ENCODE peak calls at places on chromosomes 16 and 17, in five cellular contexts. I is endothelial cell of umbilical vein; G is left lung; X is psoas muscle; B is CD8-positive, alpha-beta T cell. P is an unnamed sample.

GRCh38 chr16:15446901-15447300 is 12.5 kb downstream of the BMERB1 start:
- DNase-seq in B (no peak), I (no peak), X (no peak), G (no peak), P (no peak)

GRCh38 chr16:30429418-30429677 is 482 bp downstream of the DCTPP1 start:
- DNase-seq in G (no peak), I (no peak), B (no peak), X (no peak), P (no peak)

GRCh38 chr16:86089986-86090385 is 191.0 kb downstream of the IRF8 start:
- DNase-seq in G (no peak), B (no peak), I (no peak), X (no peak), P (no peak)

GRCh38 chr17:41199421-41200098 is 9.9 kb downstream of the KRTAP9-1 start:
- DNase-seq in X (no peak), B (no peak), G (no peak), I (no peak), P (no peak)

GRCh38 chr17:58176200-58176599 is 9.4 kb downstream of the OR4D2 start:
- DNase-seq in X (no peak), B (no peak), G (no peak), I (no peak), P (no peak)

GRCh38 chr16:13453325-13453724 is 466.6 kb upstream of the ERCC4 start:
- DNase-seq in I (no peak), G (no peak), X (no peak), B (no peak), P (no peak)

GRCh38 chr17:40111221-40112128 is 10.3 kb upstream of the MSL1 start:
- DNase-seq in I (peak; percentile 97), G (no peak), X (peak; percentile 92), B (peak; percentile 42), P (peak; percentile 83)

GRCh38 chr17:56351675-56352074 is 198.4 kb downstream of the ANKFN1 start:
- DNase-seq in X (no peak), I (peak; percentile 61), B (no peak), G (no peak), P (no peak)

GRCh38 chr17:83103200-83103937 is 24.0 kb downstream of the METRNL start:
- DNase-seq in X (no peak), G (no peak), I (peak; percentile 62), B (no peak), P (no peak)

GRCh38 chr17:66542183-66542966 is 240.0 kb downstream of the PRKCA start:
- DNase-seq in B (no peak), X (no peak), I (no peak), G (no peak), P (no peak)

GRCh38 chr17:21817791-21818364 is 125.6 kb downstream of the KCNJ18 start:
- DNase-seq in B (no peak), G (peak; percentile 45), I (no peak), X (no peak), P (no peak)

GRCh38 chr17:44792276-44792675 is 33.5 kb downstream of the ADAM11 start:
- DNase-seq in I (no peak), G (no peak), B (no peak), X (no peak), P (no peak)

GRCh38 chr16:66228791-66229190 is 137.7 kb upstream of the CDH5 start:
- DNase-seq in I (no peak), B (no peak), G (no peak), X (no peak), P (no peak)

GRCh38 chr16:24825696-24826095 is 20.1 kb upstream of the SLC5A11 start:
- DNase-seq in X (no peak), I (no peak), G (no peak), B (no peak), P (peak; percentile 27)

GRCh38 chr17:75271955-75272847 is 1.2 kb upstream of the MIF4GD start:
- DNase-seq in X (peak; percentile 43), B (no peak), G (no peak), I (no peak), P (no peak)

GRCh38 chr17:491086-492014 is 138.7 kb upstream of the RPH3AL start:
- DNase-seq in X (peak; percentile 73), B (no peak), I (peak; percentile 42), G (peak; percentile 89), P (no peak)

GRCh38 chr17:40517286-40517662 is 15.9 kb upstream of the TNS4 start:
- DNase-seq in I (no peak), X (no peak), G (no peak), B (no peak), P (no peak)

GRCh38 chr17:78664476-78665384 is 87.5 kb upstream of the DNAH17 start:
- DNase-seq in B (no peak), G (no peak), I (peak; percentile 73), X (no peak), P (no peak)

GRCh38 chr17:54536306-54536705 is 364.3 kb upstream of the TOM1L1 start:
- DNase-seq in X (no peak), I (no peak), B (no peak), G (no peak), P (no peak)

GRCh38 chr17:79834575-79835469 is 4.4 kb downstream of the CBX4 start:
- DNase-seq in G (peak; percentile 84), X (peak; percentile 27), B (no peak), I (no peak), P (no peak)

GRCh38 chr16:24950275-24950674 is 64.9 kb downstream of the ARHGAP17 start:
- DNase-seq in G (no peak), X (no peak), I (no peak), B (no peak), P (no peak)

GRCh38 chr16:85134076-85134793 is 22.0 kb upstream of the CIBAR2 start:
- DNase-seq in I (no peak), G (no peak), X (no peak), B (no peak), P (no peak)

GRCh38 chr16:87185313-87185712 is 131.9 kb downstream of the C16orf95 start:
- DNase-seq in B (no peak), G (no peak), X (no peak), I (no peak), P (no peak)

GRCh38 chr17:15922586-15922985 is 22.3 kb upstream of the ADORA2B start:
- DNase-seq in B (no peak), I (no peak), X (no peak), G (no peak), P (no peak)

GRCh38 chr16:4729876-4730275 is 4.2 kb downstream of the ANKS3 start:
- DNase-seq in B (no peak), X (no peak), G (no peak), I (no peak), P (no peak)

GRCh38 chr16:648071-648785 is 937 bp upstream of the WDR90 start:
- DNase-seq in I (no peak), X (no peak), B (no peak), G (no peak), P (no peak)

GRCh38 chr16:651844-652243 is 2.7 kb downstream of the WDR90 start:
- DNase-seq in G (no peak), X (no peak), B (no peak), I (no peak), P (no peak)

GRCh38 chr16:648786-649589 is at the start of gene WDR90:
- DNase-seq in B (peak; percentile 74), I (peak; percentile 89), G (peak; percentile 98), X (peak; percentile 94), P (peak; percentile 95)

GRCh38 chr16:647173-647902 is 1.8 kb upstream of the WDR90 start:
- DNase-seq in B (no peak), X (no peak), I (no peak), G (no peak), P (no peak)

GRCh38 chr16:649646-650045 is 481 bp downstream of the WDR90 start:
- DNase-seq in X (no peak), G (no peak), B (no peak), I (no peak), P (no peak)
- H3K4me1 ChIP-seq in X (peaks cover 46% of the 10 kb centered on the region), G (peaks cover 53% of the 10 kb centered on the region), B (peaks cover 19% of the 10 kb centered on the region), I (peaks cover 8% of the 10 kb centered on the region), P (peaks cover 9% of the 10 kb centered on the region)

GRCh38 chr17:77286391-77286640 is 145.5 kb downstream of the SEC14L1 start:
- DNase-seq in X (no peak), I (no peak), G (no peak), B (no peak), P (no peak)
- H3K4me3 ChIP-seq in X (no peak overlapping the region), I (no peak overlapping the region), G (no peak overlapping the region), B (no peak overlapping the region), P (no peak overlapping the region)

GRCh38 chr17:29389994-29390855 is at the start of gene TAOK1:
- DNase-seq in G (peak; percentile 100), B (peak; percentile 94), I (peak; percentile 97), X (peak; percentile 99), P (peak; percentile 100)

GRCh38 chr17:29383687-29384086 is 6.5 kb upstream of the TAOK1 start:
- DNase-seq in X (no peak), I (no peak), B (no peak), G (no peak), P (no peak)

GRCh38 chr17:29386760-29387159 is 3.4 kb upstream of the TAOK1 start:
- DNase-seq in B (no peak), I (no peak), X (no peak), G (no peak), P (peak; percentile 22)

GRCh38 chr17:29388937-29389336 is 1.2 kb upstream of the TAOK1 start:
- DNase-seq in G (no peak), B (no peak), I (no peak), X (no peak), P (peak; percentile 55)

DNA sequence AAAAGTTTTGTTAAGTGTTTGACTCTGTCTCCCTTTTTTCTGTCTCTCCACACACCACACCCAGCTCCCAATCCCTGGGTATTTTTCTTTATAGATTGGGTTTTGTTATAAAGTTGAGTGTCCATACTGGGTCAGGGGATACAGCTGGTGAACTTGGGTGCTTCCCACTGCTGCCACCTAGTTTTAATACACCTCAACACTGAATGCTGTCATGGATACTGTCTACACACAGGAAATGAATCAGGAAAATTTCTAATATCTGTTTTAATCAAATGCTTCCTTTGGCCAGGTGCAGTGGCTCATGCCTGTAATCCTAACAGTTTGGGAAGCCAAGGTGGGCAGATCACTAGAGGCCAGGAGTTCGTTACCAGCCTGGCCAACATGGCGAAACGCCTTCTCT is 5.3 kb upstream of the TAOK1 start:
- DNase-seq in B (no peak), X (no peak), G (no peak), I (no peak), P (peak; percentile 3)
- TF ChIP-seq CTCF in B (no peak), X (no peak), G (no peak), I (no peak), P (no peak)

DNA sequence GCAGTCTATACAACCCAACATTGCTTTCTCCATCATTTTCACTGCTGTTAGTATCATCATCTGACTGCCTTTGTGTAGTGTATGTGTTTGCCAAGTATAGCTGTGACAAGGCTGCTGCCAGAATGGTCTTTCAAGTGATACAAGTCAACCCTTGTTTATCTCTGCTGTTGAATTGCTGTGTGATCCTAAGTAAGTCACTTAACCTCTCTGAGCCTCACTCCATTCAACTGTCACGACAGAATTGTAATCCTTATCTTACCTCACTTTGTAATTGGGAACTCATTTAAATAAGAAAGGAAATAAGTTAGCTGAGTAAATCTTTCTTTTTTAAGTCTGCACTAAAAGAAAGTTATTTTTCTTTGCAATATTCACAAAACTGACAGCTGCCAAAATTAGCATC is 340.6 kb downstream of the CA10 start:
- DNase-seq in I (no peak), B (no peak), G (no peak), X (no peak), P (no peak)
- H3K4me1 ChIP-seq in I (no peaks in the 10 kb centered on the region), B (no peaks in the 10 kb centered on the region), G (no peaks in the 10 kb centered on the region), X (no peaks in the 10 kb centered on the region), P (no peaks in the 10 kb centered on the region)

P was measured in ascending aorta.